ENCODE peak calls at places on chromosomes 6 and 20, in nine cellular contexts. One of them, this sample, is unnamed.

GRCh38 chr20:219290-220115 is 7.6 kb upstream of the DEFB129 start:
- DNase-seq in foreskin fibroblast: peak; percentile 50
- DNase-seq in tibial artery: no peak
- DNase-seq in stimulated activated CD8-positive, alpha-beta memory T cell treated with anti-CD3 and anti-CD28 coated beads, Interleukin-2, amount 100 ng/mL, for 48 hours: no peak
- DNase-seq in uterus: no peak
- DNase-seq in lower lobe of right lung: no peak
- DNase-seq in activated CD4-positive, alpha-beta memory T cell treated with anti-CD3 and anti-CD28 coated beads, Interleukin-2, amount 10 ng/mL, durations not matched to agents 7 days and 5 days: no peak
- DNase-seq in T-helper 2 cell: no peak
- DNase-seq in H1: no peak
- DNase-seq in this sample: no peak

GRCh38 chr6:111564482-111564945 is 41.2 kb downstream of the TRAF3IP2 start:
- DNase-seq in foreskin fibroblast: peak; percentile 78
- DNase-seq in stimulated activated CD8-positive, alpha-beta memory T cell treated with anti-CD3 and anti-CD28 coated beads, Interleukin-2, amount 100 ng/mL, for 48 hours: no peak
- DNase-seq in lower lobe of right lung: no peak
- DNase-seq in H1: no peak
- DNase-seq in activated CD4-positive, alpha-beta memory T cell treated with anti-CD3 and anti-CD28 coated beads, Interleukin-2, amount 10 ng/mL, durations not matched to agents 7 days and 5 days: no peak
- DNase-seq in T-helper 2 cell: no peak
- DNase-seq in tibial artery: peak; percentile 88
- DNase-seq in uterus: peak; percentile 71
- DNase-seq in this sample: peak; percentile 87

GRCh38 chr20:37693203-37693602 is 627 bp upstream of the CTNNBL1 start:
- DNase-seq in stimulated activated CD8-positive, alpha-beta memory T cell treated with anti-CD3 and anti-CD28 coated beads, Interleukin-2, amount 100 ng/mL, for 48 hours: no peak
- DNase-seq in lower lobe of right lung: no peak
- DNase-seq in tibial artery: no peak
- DNase-seq in uterus: no peak
- DNase-seq in activated CD4-positive, alpha-beta memory T cell treated with anti-CD3 and anti-CD28 coated beads, Interleukin-2, amount 10 ng/mL, durations not matched to agents 7 days and 5 days: no peak
- DNase-seq in H1: no peak
- DNase-seq in T-helper 2 cell: no peak
- DNase-seq in foreskin fibroblast: peak; percentile 43
- DNase-seq in this sample: no peak

GRCh38 chr20:10504893-10505292 is 69.8 kb downstream of the SLX4IP start:
- DNase-seq in H1: no peak
- DNase-seq in stimulated activated CD8-positive, alpha-beta memory T cell treated with anti-CD3 and anti-CD28 coated beads, Interleukin-2, amount 100 ng/mL, for 48 hours: no peak
- DNase-seq in lower lobe of right lung: no peak
- DNase-seq in foreskin fibroblast: peak; percentile 58
- DNase-seq in tibial artery: no peak
- DNase-seq in activated CD4-positive, alpha-beta memory T cell treated with anti-CD3 and anti-CD28 coated beads, Interleukin-2, amount 10 ng/mL, durations not matched to agents 7 days and 5 days: no peak
- DNase-seq in uterus: peak; percentile 27
- DNase-seq in T-helper 2 cell: no peak
- DNase-seq in this sample: peak; percentile 38

GRCh38 chr6:39082310-39082709 is 32.7 kb downstream of the SAYSD1 start:
- DNase-seq in uterus: no peak
- DNase-seq in activated CD4-positive, alpha-beta memory T cell treated with anti-CD3 and anti-CD28 coated beads, Interleukin-2, amount 10 ng/mL, durations not matched to agents 7 days and 5 days: no peak
- DNase-seq in lower lobe of right lung: no peak
- DNase-seq in T-helper 2 cell: no peak
- DNase-seq in H1: peak; percentile 41
- DNase-seq in stimulated activated CD8-positive, alpha-beta memory T cell treated with anti-CD3 and anti-CD28 coated beads, Interleukin-2, amount 100 ng/mL, for 48 hours: no peak
- DNase-seq in tibial artery: no peak
- DNase-seq in foreskin fibroblast: no peak
- DNase-seq in this sample: no peak

GRCh38 chr6:139939189-139939979 is 564.9 kb upstream of the CITED2 start:
- DNase-seq in uterus: no peak
- DNase-seq in tibial artery: no peak
- DNase-seq in H1: no peak
- DNase-seq in stimulated activated CD8-positive, alpha-beta memory T cell treated with anti-CD3 and anti-CD28 coated beads, Interleukin-2, amount 100 ng/mL, for 48 hours: no peak
- DNase-seq in foreskin fibroblast: no peak
- DNase-seq in T-helper 2 cell: no peak
- DNase-seq in activated CD4-positive, alpha-beta memory T cell treated with anti-CD3 and anti-CD28 coated beads, Interleukin-2, amount 10 ng/mL, durations not matched to agents 7 days and 5 days: no peak
- DNase-seq in lower lobe of right lung: no peak
- DNase-seq in this sample: no peak

GRCh38 chr6:138468320-138469015 is 30.8 kb downstream of the NHSL1 start:
- DNase-seq in H1: no peak
- DNase-seq in T-helper 2 cell: no peak
- DNase-seq in lower lobe of right lung: no peak
- DNase-seq in foreskin fibroblast: peak; percentile 80
- DNase-seq in activated CD4-positive, alpha-beta memory T cell treated with anti-CD3 and anti-CD28 coated beads, Interleukin-2, amount 10 ng/mL, durations not matched to agents 7 days and 5 days: no peak
- DNase-seq in tibial artery: no peak
- DNase-seq in stimulated activated CD8-positive, alpha-beta memory T cell treated with anti-CD3 and anti-CD28 coated beads, Interleukin-2, amount 100 ng/mL, for 48 hours: no peak
- DNase-seq in uterus: no peak
- DNase-seq in this sample: no peak

GRCh38 chr6:158938220-158938619 is 61.8 kb downstream of the RSPH3 start:
- DNase-seq in H1: peak; percentile 48
- DNase-seq in lower lobe of right lung: no peak
- DNase-seq in foreskin fibroblast: no peak
- DNase-seq in T-helper 2 cell: no peak
- DNase-seq in activated CD4-positive, alpha-beta memory T cell treated with anti-CD3 and anti-CD28 coated beads, Interleukin-2, amount 10 ng/mL, durations not matched to agents 7 days and 5 days: no peak
- DNase-seq in uterus: no peak
- DNase-seq in tibial artery: no peak
- DNase-seq in stimulated activated CD8-positive, alpha-beta memory T cell treated with anti-CD3 and anti-CD28 coated beads, Interleukin-2, amount 100 ng/mL, for 48 hours: no peak
- DNase-seq in this sample: no peak

GRCh38 chr6:44489912-44490604 is 102.6 kb downstream of the CDC5L start:
- DNase-seq in uterus: peak; percentile 65
- DNase-seq in T-helper 2 cell: no peak
- DNase-seq in activated CD4-positive, alpha-beta memory T cell treated with anti-CD3 and anti-CD28 coated beads, Interleukin-2, amount 10 ng/mL, durations not matched to agents 7 days and 5 days: no peak
- DNase-seq in lower lobe of right lung: no peak
- DNase-seq in tibial artery: no peak
- DNase-seq in stimulated activated CD8-positive, alpha-beta memory T cell treated with anti-CD3 and anti-CD28 coated beads, Interleukin-2, amount 100 ng/mL, for 48 hours: no peak
- DNase-seq in H1: no peak
- DNase-seq in foreskin fibroblast: peak; percentile 95
- DNase-seq in this sample: peak; percentile 36

GRCh38 chr6:85911067-85911466 is 268.4 kb upstream of the SYNCRIP start:
- DNase-seq in uterus: no peak
- DNase-seq in stimulated activated CD8-positive, alpha-beta memory T cell treated with anti-CD3 and anti-CD28 coated beads, Interleukin-2, amount 100 ng/mL, for 48 hours: no peak
- DNase-seq in lower lobe of right lung: no peak
- DNase-seq in tibial artery: no peak
- DNase-seq in activated CD4-positive, alpha-beta memory T cell treated with anti-CD3 and anti-CD28 coated beads, Interleukin-2, amount 10 ng/mL, durations not matched to agents 7 days and 5 days: no peak
- DNase-seq in foreskin fibroblast: no peak
- DNase-seq in T-helper 2 cell: no peak
- DNase-seq in H1: no peak
- DNase-seq in this sample: no peak

GRCh38 chr6:69936674-69937363 is 70.5 kb downstream of the COL19A1 start:
- DNase-seq in activated CD4-positive, alpha-beta memory T cell treated with anti-CD3 and anti-CD28 coated beads, Interleukin-2, amount 10 ng/mL, durations not matched to agents 7 days and 5 days: no peak
- DNase-seq in lower lobe of right lung: no peak
- DNase-seq in foreskin fibroblast: peak; percentile 49
- DNase-seq in stimulated activated CD8-positive, alpha-beta memory T cell treated with anti-CD3 and anti-CD28 coated beads, Interleukin-2, amount 100 ng/mL, for 48 hours: no peak
- DNase-seq in tibial artery: no peak
- DNase-seq in T-helper 2 cell: no peak
- DNase-seq in uterus: no peak
- DNase-seq in H1: no peak
- DNase-seq in this sample: no peak

GRCh38 chr6:107618672-107619071 is 128.8 kb downstream of the SOBP start:
- DNase-seq in stimulated activated CD8-positive, alpha-beta memory T cell treated with anti-CD3 and anti-CD28 coated beads, Interleukin-2, amount 100 ng/mL, for 48 hours: peak; percentile 19
- DNase-seq in activated CD4-positive, alpha-beta memory T cell treated with anti-CD3 and anti-CD28 coated beads, Interleukin-2, amount 10 ng/mL, durations not matched to agents 7 days and 5 days: peak; percentile 71
- DNase-seq in uterus: no peak
- DNase-seq in T-helper 2 cell: no peak
- DNase-seq in lower lobe of right lung: no peak
- DNase-seq in foreskin fibroblast: no peak
- DNase-seq in tibial artery: no peak
- DNase-seq in H1: no peak
- DNase-seq in this sample: no peak

GRCh38 chr6:118918326-118918725 is 16.6 kb downstream of the MCM9 start:
- DNase-seq in activated CD4-positive, alpha-beta memory T cell treated with anti-CD3 and anti-CD28 coated beads, Interleukin-2, amount 10 ng/mL, durations not matched to agents 7 days and 5 days: no peak
- DNase-seq in H1: no peak
- DNase-seq in foreskin fibroblast: peak; percentile 60
- DNase-seq in uterus: no peak
- DNase-seq in tibial artery: no peak
- DNase-seq in stimulated activated CD8-positive, alpha-beta memory T cell treated with anti-CD3 and anti-CD28 coated beads, Interleukin-2, amount 100 ng/mL, for 48 hours: no peak
- DNase-seq in lower lobe of right lung: no peak
- DNase-seq in T-helper 2 cell: no peak
- DNase-seq in this sample: no peak

GRCh38 chr6:42547407-42548329 is 16.2 kb upstream of the UBR2 start:
- DNase-seq in stimulated activated CD8-positive, alpha-beta memory T cell treated with anti-CD3 and anti-CD28 coated beads, Interleukin-2, amount 100 ng/mL, for 48 hours: peak; percentile 81
- DNase-seq in uterus: peak; percentile 85
- DNase-seq in T-helper 2 cell: peak; percentile 86
- DNase-seq in H1: peak; percentile 97
- DNase-seq in activated CD4-positive, alpha-beta memory T cell treated with anti-CD3 and anti-CD28 coated beads, Interleukin-2, amount 10 ng/mL, durations not matched to agents 7 days and 5 days: peak; percentile 88
- DNase-seq in foreskin fibroblast: peak; percentile 93
- DNase-seq in lower lobe of right lung: peak; percentile 89
- DNase-seq in tibial artery: peak; percentile 89
- DNase-seq in this sample: peak; percentile 45

GRCh38 chr6:132715204-132715603 is 1.3 kb upstream of the VNN1 start:
- DNase-seq in stimulated activated CD8-positive, alpha-beta memory T cell treated with anti-CD3 and anti-CD28 coated beads, Interleukin-2, amount 100 ng/mL, for 48 hours: no peak
- DNase-seq in H1: peak; percentile 54
- DNase-seq in T-helper 2 cell: no peak
- DNase-seq in tibial artery: peak; percentile 68
- DNase-seq in foreskin fibroblast: peak; percentile 66
- DNase-seq in uterus: no peak
- DNase-seq in activated CD4-positive, alpha-beta memory T cell treated with anti-CD3 and anti-CD28 coated beads, Interleukin-2, amount 10 ng/mL, durations not matched to agents 7 days and 5 days: no peak
- DNase-seq in lower lobe of right lung: no peak
- DNase-seq in this sample: no peak

GRCh38 chr20:3871549-3872265 is 17.5 kb upstream of the PANK2 start:
- DNase-seq in foreskin fibroblast: no peak
- DNase-seq in stimulated activated CD8-positive, alpha-beta memory T cell treated with anti-CD3 and anti-CD28 coated beads, Interleukin-2, amount 100 ng/mL, for 48 hours: no peak
- DNase-seq in T-helper 2 cell: no peak
- DNase-seq in H1: no peak
- DNase-seq in uterus: no peak
- DNase-seq in activated CD4-positive, alpha-beta memory T cell treated with anti-CD3 and anti-CD28 coated beads, Interleukin-2, amount 10 ng/mL, durations not matched to agents 7 days and 5 days: no peak
- DNase-seq in lower lobe of right lung: no peak
- DNase-seq in tibial artery: no peak
- DNase-seq in this sample: no peak

GRCh38 chr6:90233994-90234393 is 62.6 kb downstream of the BACH2 start:
- DNase-seq in tibial artery: no peak
- DNase-seq in uterus: no peak
- DNase-seq in foreskin fibroblast: no peak
- DNase-seq in activated CD4-positive, alpha-beta memory T cell treated with anti-CD3 and anti-CD28 coated beads, Interleukin-2, amount 10 ng/mL, durations not matched to agents 7 days and 5 days: peak; percentile 85
- DNase-seq in lower lobe of right lung: no peak
- DNase-seq in H1: no peak
- DNase-seq in T-helper 2 cell: peak; percentile 48
- DNase-seq in stimulated activated CD8-positive, alpha-beta memory T cell treated with anti-CD3 and anti-CD28 coated beads, Interleukin-2, amount 100 ng/mL, for 48 hours: peak; percentile 51
- DNase-seq in this sample: no peak

GRCh38 chr20:59765599-59766177 is 161.3 kb downstream of the PHACTR3 start:
- DNase-seq in foreskin fibroblast: no peak
- DNase-seq in stimulated activated CD8-positive, alpha-beta memory T cell treated with anti-CD3 and anti-CD28 coated beads, Interleukin-2, amount 100 ng/mL, for 48 hours: no peak
- DNase-seq in tibial artery: no peak
- DNase-seq in activated CD4-positive, alpha-beta memory T cell treated with anti-CD3 and anti-CD28 coated beads, Interleukin-2, amount 10 ng/mL, durations not matched to agents 7 days and 5 days: peak; percentile 27
- DNase-seq in T-helper 2 cell: no peak
- DNase-seq in lower lobe of right lung: no peak
- DNase-seq in H1: no peak
- DNase-seq in uterus: no peak
- DNase-seq in this sample: no peak

GRCh38 chr6:146886587-146887446 is 288.0 kb downstream of the ADGB start:
- DNase-seq in lower lobe of right lung: no peak
- DNase-seq in foreskin fibroblast: no peak
- DNase-seq in activated CD4-positive, alpha-beta memory T cell treated with anti-CD3 and anti-CD28 coated beads, Interleukin-2, amount 10 ng/mL, durations not matched to agents 7 days and 5 days: no peak
- DNase-seq in tibial artery: no peak
- DNase-seq in H1: no peak
- DNase-seq in T-helper 2 cell: no peak
- DNase-seq in uterus: no peak
- DNase-seq in stimulated activated CD8-positive, alpha-beta memory T cell treated with anti-CD3 and anti-CD28 coated beads, Interleukin-2, amount 100 ng/mL, for 48 hours: no peak
- DNase-seq in this sample: no peak

GRCh38 chr6:42404494-42404893 is 47.2 kb downstream of the TRERF1 start:
- DNase-seq in foreskin fibroblast: peak; percentile 91
- DNase-seq in H1: no peak
- DNase-seq in tibial artery: no peak
- DNase-seq in activated CD4-positive, alpha-beta memory T cell treated with anti-CD3 and anti-CD28 coated beads, Interleukin-2, amount 10 ng/mL, durations not matched to agents 7 days and 5 days: peak; percentile 55
- DNase-seq in T-helper 2 cell: no peak
- DNase-seq in uterus: peak; percentile 22
- DNase-seq in lower lobe of right lung: no peak
- DNase-seq in stimulated activated CD8-positive, alpha-beta memory T cell treated with anti-CD3 and anti-CD28 coated beads, Interleukin-2, amount 100 ng/mL, for 48 hours: no peak
- DNase-seq in this sample: no peak